ENCODE peak calls at places on chromosomes 4 and X, in five cellular contexts. K is T-helper 9 cell, X is H1, N is cardiac muscle cell, U is RPMI7951. T is an unnamed sample.

GRCh38 chrX:67524950-67525691 is 18.7 kb upstream of the AR start:
- DNase-seq in U (no peak), X (no peak), K (no peak), N (no peak), T (no peak)

GRCh38 chrX:132474522-132474921 is 14.3 kb downstream of the MBNL3 start:
- DNase-seq in U (no peak), K (no peak), X (no peak), N (no peak), T (no peak)

GRCh38 chrX:125295337-125295736 is 24.3 kb upstream of the TEX13C start:
- DNase-seq in X (no peak), K (no peak), N (no peak), U (no peak), T (no peak)

GRCh38 chr4:189974056-189974455 is 33.4 kb downstream of the FRG1 start:
- DNase-seq in U (no peak), X (no peak), K (no peak), N (peak), T (no peak)

GRCh38 chr4:82780398-82781231 is 18.0 kb downstream of the SCD5 start:
- DNase-seq in N (peak), K (no peak), X (no peak), U (no peak), T (no peak)

GRCh38 chrX:19829817-19830216 is 57.6 kb downstream of the SH3KBP1 start:
- DNase-seq in N (no peak), X (no peak), U (no peak), K (no peak), T (no peak)

GRCh38 chr4:175419120-175419774 is 392.8 kb downstream of the GPM6A start:
- DNase-seq in U (peak), X (no peak), K (no peak), N (peak), T (no peak)

GRCh38 chr4:152090543-152090942 is 329.7 kb upstream of the GATB start:
- DNase-seq in X (no peak), U (peak), N (peak), K (no peak), T (no peak)

GRCh38 chr4:58191086-58191485 is 1080.9 kb upstream of the IGFBP7 start:
- DNase-seq in K (no peak), U (no peak), X (no peak), N (no peak), T (no peak)

GRCh38 chrX:7746861-7747260 is 96.1 kb upstream of the VCX start:
- DNase-seq in N (no peak), U (no peak), K (no peak), X (no peak), T (no peak)

GRCh38 chr4:39369301-39369700 is 3.1 kb upstream of the RFC1 start:
- DNase-seq in N (no peak), U (no peak), X (no peak), K (no peak), T (no peak)

GRCh38 chr4:121077496-121077895 is 5.2 kb upstream of the NDNF start:
- DNase-seq in N (no peak), U (no peak), K (no peak), X (no peak), T (no peak)

GRCh38 chr4:59161249-59161648 is 2038.9 kb upstream of the ADGRL3 start:
- DNase-seq in N (no peak), U (no peak), X (no peak), K (no peak), T (no peak)

GRCh38 chrX:20515841-20516461 is 249.2 kb upstream of the RPS6KA3 start:
- DNase-seq in U (peak), N (peak), K (no peak), X (no peak), T (no peak)

GRCh38 chrX:24154490-24155034 is 5.0 kb downstream of the ZFX start:
- DNase-seq in N (no peak), K (no peak), X (no peak), U (no peak), T (no peak)

GRCh38 chr4:78446607-78447006 is 105.0 kb upstream of the ANXA3 start:
- DNase-seq in N (no peak), K (no peak), X (no peak), U (no peak), T (no peak)

GRCh38 chrX:10158279-10158939 is 1.6 kb downstream of the CLCN4 start:
- DNase-seq in U (no peak), X (no peak), N (no peak), K (no peak), T (peak)

GRCh38 chrX:9622128-9622527 is 143.5 kb downstream of the GPR143 start:
- DNase-seq in U (no peak), K (no peak), X (no peak), N (no peak), T (no peak)

GRCh38 chr4:71004281-71004851 is 10.9 kb downstream of the DCK start:
- DNase-seq in K (peak), N (no peak), X (no peak), U (no peak), T (peak)

GRCh38 chr4:69524708-69525107 is 29.0 kb upstream of the UGT2B4 start:
- DNase-seq in K (no peak), U (no peak), N (peak), X (no peak), T (no peak)

GRCh38 chr4:37674446-37674845 is 11.7 kb downstream of the RELL1 start:
- DNase-seq in X (no peak), U (no peak), N (no peak), K (no peak), T (no peak)

GRCh38 chr4:76896731-76897521 is 1.0 kb downstream of the SOWAHB start:
- DNase-seq in K (peak), X (no peak), U (no peak), N (peak), T (peak)

GRCh38 chr4:8419222-8420041 is 21.1 kb downstream of the ACOX3 start:
- DNase-seq in N (peak), U (peak), X (no peak), K (no peak), T (no peak)

GRCh38 chr4:151356510-151356909 is 31.1 kb upstream of the SH3D19 start:
- DNase-seq in X (no peak), K (no peak), U (peak), N (no peak), T (no peak)

GRCh38 chrX:102651242-102651967 is at the start of gene GPRASP1:
- DNase-seq in N (peak), U (no peak), K (peak), X (no peak), T (peak)

GRCh38 chr4:183517781-183518180 is 12.9 kb downstream of the ING2 start:
- DNase-seq in N (no peak), X (no peak), K (no peak), U (no peak), T (no peak)

GRCh38 chrX:153524234-153524633 is 6.8 kb downstream of the ATP2B3 start:
- DNase-seq in X (no peak), U (no peak), K (no peak), N (no peak), T (no peak)